ENCODE peak calls at places on chromosomes 3 and 15, in five cellular contexts. One of them, this sample, is unnamed.

GRCh38 chr15:36596915-36597314 is 17.5 kb downstream of the CDIN1 start:
- DNase-seq in cardiac fibroblast: no peak
- DNase-seq in pancreas: no peak
- DNase-seq in IMR-90: no peak
- DNase-seq in ovary: no peak
- DNase-seq in this sample: no peak

GRCh38 chr3:3664916-3665315 is 134.3 kb upstream of the LRRN1 start:
- DNase-seq in ovary: no peak
- DNase-seq in IMR-90: peak; percentile 8
- DNase-seq in pancreas: no peak
- DNase-seq in cardiac fibroblast: no peak
- DNase-seq in this sample: peak; percentile 23

GRCh38 chr15:78396976-78397375 is 41.0 kb upstream of the IREB2 start:
- DNase-seq in cardiac fibroblast: peak; percentile 17
- DNase-seq in pancreas: peak; percentile 63
- DNase-seq in ovary: peak; percentile 19
- DNase-seq in IMR-90: peak; percentile 10
- DNase-seq in this sample: no peak

GRCh38 chr15:50049871-50050270 is 69.2 kb downstream of the ATP8B4 start:
- DNase-seq in ovary: no peak
- DNase-seq in cardiac fibroblast: peak; percentile 20
- DNase-seq in IMR-90: peak; percentile 91
- DNase-seq in pancreas: no peak
- DNase-seq in this sample: no peak

GRCh38 chr15:35705885-35706590 is 160.1 kb upstream of the DPH6 start:
- DNase-seq in cardiac fibroblast: peak; percentile 30
- DNase-seq in IMR-90: peak; percentile 40
- DNase-seq in ovary: no peak
- DNase-seq in pancreas: peak; percentile 34
- DNase-seq in this sample: no peak

GRCh38 chr3:73094951-73095350 is 33.5 kb downstream of the EBLN2 start:
- DNase-seq in ovary: no peak
- DNase-seq in IMR-90: no peak
- DNase-seq in pancreas: no peak
- DNase-seq in cardiac fibroblast: no peak
- DNase-seq in this sample: no peak

GRCh38 chr3:184380210-184380626 is 364 bp downstream of the CHRD start:
- DNase-seq in pancreas: peak; percentile 82
- DNase-seq in ovary: peak; percentile 87
- DNase-seq in IMR-90: no peak
- DNase-seq in cardiac fibroblast: peak; percentile 16
- DNase-seq in this sample: no peak

GRCh38 chr3:18812316-18812715 is 336.0 kb upstream of the KCNH8 start:
- DNase-seq in cardiac fibroblast: peak; percentile 62
- DNase-seq in pancreas: no peak
- DNase-seq in IMR-90: no peak
- DNase-seq in ovary: no peak
- DNase-seq in this sample: peak; percentile 10

GRCh38 chr15:78340243-78341056 is at the start of gene CRABP1:
- DNase-seq in IMR-90: no peak
- DNase-seq in cardiac fibroblast: no peak
- DNase-seq in pancreas: no peak
- DNase-seq in ovary: no peak
- DNase-seq in this sample: no peak

GRCh38 chr3:70832035-70832795 is 519.8 kb upstream of the MDFIC2 start:
- DNase-seq in pancreas: no peak
- DNase-seq in cardiac fibroblast: peak; percentile 90
- DNase-seq in ovary: no peak
- DNase-seq in IMR-90: peak; percentile 86
- DNase-seq in this sample: no peak

GRCh38 chr3:123151251-123151705 is 50.5 kb upstream of the SEC22A start:
- DNase-seq in ovary: no peak
- DNase-seq in pancreas: no peak
- DNase-seq in IMR-90: no peak
- DNase-seq in cardiac fibroblast: no peak
- DNase-seq in this sample: no peak

GRCh38 chr3:19898725-19899124 is 35.3 kb downstream of the EFHB start:
- DNase-seq in cardiac fibroblast: peak; percentile 29
- DNase-seq in ovary: no peak
- DNase-seq in pancreas: no peak
- DNase-seq in IMR-90: peak; percentile 8
- DNase-seq in this sample: no peak

GRCh38 chr3:53016236-53016635 is 29.6 kb downstream of the SFMBT1 start:
- DNase-seq in ovary: no peak
- DNase-seq in pancreas: no peak
- DNase-seq in cardiac fibroblast: no peak
- DNase-seq in IMR-90: peak; percentile 28
- DNase-seq in this sample: no peak

GRCh38 chr15:74442604-74443003 is 8.8 kb upstream of the SEMA7A start:
- DNase-seq in IMR-90: no peak
- DNase-seq in pancreas: no peak
- DNase-seq in cardiac fibroblast: no peak
- DNase-seq in ovary: no peak
- DNase-seq in this sample: no peak

GRCh38 chr15:69107025-69107620 is 53.3 kb upstream of the GLCE start:
- DNase-seq in IMR-90: peak; percentile 21
- DNase-seq in pancreas: no peak
- DNase-seq in cardiac fibroblast: no peak
- DNase-seq in ovary: no peak
- DNase-seq in this sample: peak; percentile 12

GRCh38 chr15:45522179-45522930 is at the start of gene SLC30A4:
- DNase-seq in IMR-90: peak; percentile 42
- DNase-seq in ovary: peak; percentile 68
- DNase-seq in pancreas: peak; percentile 56
- DNase-seq in cardiac fibroblast: peak; percentile 53
- DNase-seq in this sample: no peak

GRCh38 chr15:47813985-47814384 is 96.7 kb downstream of the SEMA6D start:
- DNase-seq in ovary: no peak
- DNase-seq in IMR-90: no peak
- DNase-seq in cardiac fibroblast: no peak
- DNase-seq in pancreas: no peak
- DNase-seq in this sample: no peak

GRCh38 chr15:43134157-43134637 is 811 bp downstream of the TMEM62 start:
- DNase-seq in pancreas: no peak
- DNase-seq in ovary: no peak
- DNase-seq in cardiac fibroblast: no peak
- DNase-seq in IMR-90: no peak
- DNase-seq in this sample: no peak
- H3K4me3 ChIP-seq in pancreas: peak overlapping the region; percentile 58
- H3K4me3 ChIP-seq in ovary: peak overlapping the region; percentile 52
- H3K4me3 ChIP-seq in cardiac fibroblast: peak overlapping the region; percentile 72
- H3K4me3 ChIP-seq in IMR-90: peak overlapping the region; percentile 87
- H3K4me3 ChIP-seq in this sample: peak overlapping the region; percentile 84

GRCh38 chr3:39154323-39155021 is 1.1 kb upstream of the CSRNP1 start:
- DNase-seq in ovary: peak; percentile 67
- DNase-seq in cardiac fibroblast: peak; percentile 28
- DNase-seq in IMR-90: no peak
- DNase-seq in pancreas: peak; percentile 52
- DNase-seq in this sample: no peak
- H3K4me3 ChIP-seq in ovary: no peak overlapping the region
- H3K4me3 ChIP-seq in cardiac fibroblast: no peak overlapping the region
- H3K4me3 ChIP-seq in IMR-90: no peak overlapping the region
- H3K4me3 ChIP-seq in pancreas: no peak overlapping the region
- H3K4me3 ChIP-seq in this sample: peak overlapping the region; percentile 42

GRCh38 chr3:129592362-129593150 is 13.9 kb downstream of the PLXND1 start:
- DNase-seq in pancreas: no peak
- DNase-seq in ovary: peak; percentile 75
- DNase-seq in IMR-90: no peak
- DNase-seq in cardiac fibroblast: peak; percentile 71
- DNase-seq in this sample: no peak

GRCh38 chr3:129594907-129595390 is 11.5 kb downstream of the PLXND1 start:
- DNase-seq in ovary: no peak
- DNase-seq in cardiac fibroblast: no peak
- DNase-seq in IMR-90: no peak
- DNase-seq in pancreas: no peak
- DNase-seq in this sample: no peak

GRCh38 chr3:129591932-129592331 is 14.5 kb downstream of the PLXND1 start:
- DNase-seq in pancreas: no peak
- DNase-seq in ovary: no peak
- DNase-seq in IMR-90: no peak
- DNase-seq in cardiac fibroblast: no peak
- DNase-seq in this sample: no peak

GRCh38 chr3:129593595-129594339 is 12.7 kb downstream of the PLXND1 start:
- DNase-seq in pancreas: no peak
- DNase-seq in IMR-90: no peak
- DNase-seq in cardiac fibroblast: peak; percentile 29
- DNase-seq in ovary: no peak
- DNase-seq in this sample: no peak

GRCh38 chr3:129593230-129593594 is 13.3 kb downstream of the PLXND1 start:
- DNase-seq in pancreas: no peak
- DNase-seq in cardiac fibroblast: no peak
- DNase-seq in IMR-90: no peak
- DNase-seq in ovary: no peak
- DNase-seq in this sample: no peak
- H3K4me3 ChIP-seq in pancreas: no peak overlapping the region
- H3K4me3 ChIP-seq in cardiac fibroblast: no peak overlapping the region
- H3K4me3 ChIP-seq in IMR-90: no peak overlapping the region
- H3K4me3 ChIP-seq in ovary: peak overlapping the region; percentile 16
- H3K4me3 ChIP-seq in this sample: no peak overlapping the region

DNA sequence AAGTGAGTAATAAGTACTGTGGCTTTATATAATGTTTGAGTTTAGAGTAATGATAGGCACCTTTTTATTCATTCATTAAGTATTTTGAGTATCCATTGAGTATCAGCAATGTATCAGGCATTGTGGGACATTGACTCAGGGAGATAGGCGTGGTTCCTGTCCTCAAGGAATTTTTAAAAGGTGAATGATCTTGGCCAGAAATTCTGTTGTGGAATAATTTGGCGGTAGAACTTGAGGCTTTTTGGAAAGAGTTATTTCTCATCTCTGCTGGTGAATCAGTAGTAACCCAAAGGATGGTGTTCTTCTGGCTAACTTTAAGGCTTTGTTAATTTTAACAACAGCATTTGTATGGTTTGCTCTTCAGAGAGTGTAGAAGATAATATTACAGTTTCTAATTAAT is 2.0 kb downstream of the RAB7A start:
- DNase-seq in cardiac fibroblast: peak; percentile 30
- DNase-seq in pancreas: no peak
- DNase-seq in IMR-90: no peak
- DNase-seq in ovary: no peak
- DNase-seq in this sample: no peak
- H3K4me3 ChIP-seq in cardiac fibroblast: peak overlapping the region; percentile 98
- H3K4me3 ChIP-seq in pancreas: no peak overlapping the region
- H3K4me3 ChIP-seq in IMR-90: no peak overlapping the region
- H3K4me3 ChIP-seq in ovary: no peak overlapping the region
- H3K4me3 ChIP-seq in this sample: no peak overlapping the region

GRCh38 chr15:62622775-62623174 is 419.8 kb upstream of the TPM1 start:
- DNase-seq in cardiac fibroblast: no peak
- DNase-seq in IMR-90: no peak
- DNase-seq in ovary: no peak
- DNase-seq in pancreas: no peak
- DNase-seq in this sample: no peak

GRCh38 chr15:62626903-62627302 is 415.6 kb upstream of the TPM1 start:
- DNase-seq in cardiac fibroblast: no peak
- DNase-seq in IMR-90: no peak
- DNase-seq in pancreas: no peak
- DNase-seq in ovary: no peak
- DNase-seq in this sample: no peak

GRCh38 chr15:62625421-62626033 is 417.0 kb upstream of the TPM1 start:
- DNase-seq in cardiac fibroblast: no peak
- DNase-seq in IMR-90: peak; percentile 32
- DNase-seq in pancreas: no peak
- DNase-seq in ovary: peak; percentile 32
- DNase-seq in this sample: no peak

GRCh38 chr15:62619526-62619925 is 423.0 kb upstream of the TPM1 start:
- DNase-seq in pancreas: no peak
- DNase-seq in cardiac fibroblast: no peak
- DNase-seq in IMR-90: no peak
- DNase-seq in ovary: no peak
- DNase-seq in this sample: no peak

DNA sequence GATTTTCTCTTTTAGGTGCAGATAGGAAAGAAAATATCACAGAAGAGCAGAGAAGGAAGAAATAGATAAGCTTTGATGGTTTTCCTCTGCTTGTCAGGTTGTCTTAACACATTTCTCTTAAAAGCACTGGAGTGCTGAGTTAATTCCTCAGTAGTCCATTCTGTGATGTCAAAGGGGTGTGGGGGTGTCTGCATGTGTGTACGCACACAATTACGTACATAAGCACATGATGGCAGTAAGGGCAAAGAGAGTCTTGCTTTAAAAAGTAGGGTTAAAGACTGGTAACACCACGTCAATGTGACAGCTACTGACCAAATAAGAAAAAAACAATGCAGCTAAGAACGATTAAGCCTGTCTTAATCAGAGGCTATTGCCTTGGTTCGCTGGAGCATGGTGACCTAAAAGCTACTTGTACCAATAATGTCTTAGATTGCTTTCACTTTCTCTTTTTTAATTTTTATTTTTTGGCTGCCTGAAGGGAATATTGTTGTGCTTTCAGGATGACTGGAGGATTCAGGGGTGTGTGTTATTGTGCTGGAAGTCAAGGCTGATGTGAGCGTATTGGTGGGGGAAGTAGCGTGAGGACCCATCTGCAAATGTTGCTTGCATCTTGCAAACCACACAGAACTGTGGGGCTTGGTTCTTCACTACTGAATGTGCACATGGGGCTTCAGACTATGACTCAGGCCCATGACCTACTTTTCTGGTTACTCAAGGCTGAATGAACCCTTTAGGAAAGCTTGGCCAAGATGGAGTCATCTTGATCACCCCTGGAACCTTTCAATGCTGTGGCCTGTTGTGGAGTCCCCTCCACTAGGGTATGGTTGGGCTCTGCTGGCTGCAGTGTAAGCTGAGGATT is 417.8 kb upstream of the TPM1 start:
- DNase-seq in cardiac fibroblast: peak; percentile 75
- DNase-seq in ovary: peak; percentile 59
- DNase-seq in pancreas: no peak
- DNase-seq in IMR-90: peak; percentile 74
- DNase-seq in this sample: peak; percentile 60
- H3K4me3 ChIP-seq in cardiac fibroblast: no peak overlapping the region
- H3K4me3 ChIP-seq in ovary: peak overlapping the region; percentile 15
- H3K4me3 ChIP-seq in pancreas: no peak overlapping the region
- H3K4me3 ChIP-seq in IMR-90: peak overlapping the region; percentile 33
- H3K4me3 ChIP-seq in this sample: peak overlapping the region; percentile 16

GRCh38 chr3:155697542-155697941 is 47.3 kb downstream of the PLCH1 start:
- DNase-seq in IMR-90: no peak
- DNase-seq in pancreas: no peak
- DNase-seq in ovary: no peak
- DNase-seq in cardiac fibroblast: no peak
- DNase-seq in this sample: no peak
- H3K4me3 ChIP-seq in IMR-90: no peak overlapping the region
- H3K4me3 ChIP-seq in pancreas: no peak overlapping the region
- H3K4me3 ChIP-seq in ovary: no peak overlapping the region
- H3K4me3 ChIP-seq in cardiac fibroblast: no peak overlapping the region
- H3K4me3 ChIP-seq in this sample: no peak overlapping the region

This sample was measured in kidney epithelial cell.